ENCODE peak calls at places on chromosomes 4 and X, in seven cellular contexts. P is ecto neural progenitor cell; T is CD8-positive, alpha-beta memory T cell; J is cortex of kidney; U is AG08396; Q is HuH-7; W is stimulated activated CD8-positive, alpha-beta memory T cell treated with anti-CD3 and anti-CD28 coated beads, Interleukin-4, amount 100 ng/mL, for 24 hours. V is an unnamed sample.

GRCh38 chr4:7190668-7191545 is 1.4 kb upstream of the SORCS2 start:
- DNase-seq in P (peak), T (no peak), J (no peak), U (no peak), Q (no peak), W (no peak), V (no peak)

GRCh38 chr4:123217676-123218075 is 178.9 kb upstream of the SPRY1 start:
- DNase-seq in P (no peak), T (no peak), J (no peak), U (no peak), Q (no peak), W (no peak), V (no peak)

GRCh38 chr4:139815646-139816601 is 150.3 kb downstream of the MGST2 start:
- DNase-seq in P (peak), T (no peak), J (no peak), U (peak), Q (no peak), W (peak), V (no peak)

GRCh38 chrX:56233100-56233499 is 944 bp downstream of the KLF8 start:
- DNase-seq in P (peak), T (no peak), J (no peak), U (peak), Q (no peak), W (no peak), V (no peak)

GRCh38 chr4:82044141-82044993 is 329.4 kb downstream of the HNRNPD start:
- DNase-seq in P (peak), T (no peak), J (no peak), U (peak), Q (peak), W (no peak), V (no peak)

GRCh38 chr4:129565214-129565613 is 469.3 kb downstream of the C4orf33 start:
- DNase-seq in P (no peak), T (no peak), J (no peak), U (no peak), Q (no peak), W (no peak), V (no peak)

GRCh38 chr4:139266583-139267257 is 13.3 kb downstream of the MGARP start:
- DNase-seq in P (peak), T (peak), J (no peak), U (peak), Q (peak), W (peak), V (peak)

GRCh38 chrX:149569770-149570169 is 17.5 kb downstream of the MAGEA9B start:
- DNase-seq in P (no peak), T (no peak), J (no peak), U (no peak), Q (no peak), W (no peak), V (no peak)

GRCh38 chr4:31370866-31371465 is 650.8 kb downstream of the PCDH7 start:
- DNase-seq in P (no peak), T (no peak), J (no peak), U (peak), Q (peak), W (no peak), V (peak)

GRCh38 chr4:140249351-140249750 is 95.4 kb upstream of the MAML3 start:
- DNase-seq in P (no peak), T (no peak), J (no peak), U (no peak), Q (no peak), W (no peak), V (no peak)

GRCh38 chr4:22474636-22475310 is 41.1 kb downstream of the ADGRA3 start:
- DNase-seq in P (no peak), T (no peak), J (no peak), U (no peak), Q (no peak), W (no peak), V (peak)

GRCh38 chrX:123833387-123833786 is 26.5 kb upstream of the XIAP start:
- DNase-seq in P (peak), T (peak), J (no peak), U (peak), Q (peak), W (peak), V (peak)

GRCh38 chr4:128009428-128009827 is 44.2 kb downstream of the ABHD18 start:
- DNase-seq in P (no peak), T (no peak), J (no peak), U (no peak), Q (no peak), W (no peak), V (no peak)

GRCh38 chrX:30888526-30889146 is 418 bp downstream of the TAB3 start:
- DNase-seq in P (no peak), T (no peak), J (no peak), U (peak), Q (no peak), W (no peak), V (no peak)

GRCh38 chrX:153779891-153780677 is 757 bp upstream of the SRPK3 start:
- DNase-seq in P (no peak), T (no peak), J (no peak), U (no peak), Q (no peak), W (no peak), V (no peak)

GRCh38 chrX:53223955-53224859 is 800 bp downstream of the KDM5C start:
- DNase-seq in P (peak), T (peak), J (no peak), U (peak), Q (no peak), W (no peak), V (peak)

GRCh38 chr4:42048394-42048793 is 58.1 kb downstream of the SLC30A9 start:
- DNase-seq in P (no peak), T (no peak), J (no peak), U (peak), Q (no peak), W (no peak), V (no peak)

GRCh38 chr4:8513931-8514330 is 66.3 kb upstream of the GPR78 start:
- DNase-seq in P (no peak), T (no peak), J (no peak), U (no peak), Q (no peak), W (no peak), V (no peak)

GRCh38 chr4:44985152-44985551 is 258.8 kb upstream of the GNPDA2 start:
- DNase-seq in P (no peak), T (no peak), J (no peak), U (no peak), Q (no peak), W (no peak), V (no peak)

GRCh38 chr4:142567620-142568451 is 278.3 kb downstream of the INPP4B start:
- DNase-seq in P (no peak), T (no peak), J (no peak), U (peak), Q (no peak), W (no peak), V (no peak)

GRCh38 chr4:54783402-54784110 is 125.8 kb downstream of the KIT start:
- DNase-seq in P (no peak), T (no peak), J (no peak), U (no peak), Q (no peak), W (no peak), V (peak)

GRCh38 chr4:110492522-110492921 is 16.6 kb downstream of the ENPEP start:
- DNase-seq in P (no peak), T (no peak), J (no peak), U (no peak), Q (no peak), W (no peak), V (no peak)

GRCh38 chr4:98055800-98056501 is 87.3 kb downstream of the STPG2 start:
- DNase-seq in P (no peak), T (no peak), J (no peak), U (no peak), Q (no peak), W (no peak), V (no peak)

GRCh38 chr4:3145251-3145908 is 70.9 kb downstream of the HTT start:
- DNase-seq in P (no peak), T (no peak), J (no peak), U (peak), Q (no peak), W (no peak), V (no peak)

V was measured in HepG2.